ENCODE peak calls at places on chromosomes 12 and 14, in eight cellular contexts. F, X, C, K, V, O, A and Z are unnamed samples.

GRCh38 chr12:45781080-45781479 is 51.6 kb downstream of the ARID2 start:
- DNase-seq in F (no peak), X (no peak), C (no peak), K (no peak), V (no peak), O (no peak), A (no peak), Z (no peak)

GRCh38 chr12:120490284-120490683 is 5.6 kb upstream of the DYNLL1 start:
- DNase-seq in F (no peak), X (no peak), C (no peak), K (no peak), V (no peak), O (no peak), A (no peak), Z (no peak)

GRCh38 chr14:75442166-75442565 is 14.3 kb downstream of the JDP2 start:
- DNase-seq in F (no peak), X (no peak), C (no peak), K (no peak), V (no peak), O (no peak), A (no peak), Z (no peak)

GRCh38 chr12:6914246-6914947 is at the start of gene ENO2:
- DNase-seq in F (peak), X (peak), C (no peak), K (peak), V (peak), O (peak), A (peak), Z (peak)

GRCh38 chr14:39977198-39977597 is 545.0 kb upstream of the FBXO33 start:
- DNase-seq in F (no peak), X (no peak), C (no peak), K (no peak), V (no peak), O (no peak), A (no peak), Z (no peak)

GRCh38 chr12:113048716-113049127 is 7.8 kb upstream of the DTX1 start:
- DNase-seq in F (peak), X (no peak), C (no peak), K (peak), V (peak), O (no peak), A (peak), Z (no peak)

GRCh38 chr14:80275208-80275850 is 64.0 kb upstream of the DIO2 start:
- DNase-seq in F (peak), X (no peak), C (no peak), K (no peak), V (no peak), O (no peak), A (no peak), Z (no peak)

GRCh38 chr12:24719293-24719721 is 229.6 kb downstream of the BCAT1 start:
- DNase-seq in F (peak), X (no peak), C (no peak), K (no peak), V (no peak), O (no peak), A (peak), Z (no peak)

GRCh38 chr12:62319058-62319457 is 58.9 kb downstream of the USP15 start:
- DNase-seq in F (no peak), X (no peak), C (no peak), K (no peak), V (no peak), O (no peak), A (no peak), Z (no peak)

GRCh38 chr12:101925352-101925751 is 48.0 kb downstream of the DRAM1 start:
- DNase-seq in F (peak), X (no peak), C (peak), K (peak), V (peak), O (peak), A (peak), Z (no peak)

GRCh38 chr12:64616221-64616620 is 5.9 kb downstream of the RASSF3 start:
- DNase-seq in F (peak), X (no peak), C (no peak), K (no peak), V (no peak), O (no peak), A (no peak), Z (no peak)

GRCh38 chr14:95979339-95980042 is 59.7 kb upstream of the C14orf132 start:
- DNase-seq in F (no peak), X (no peak), C (no peak), K (no peak), V (no peak), O (no peak), A (no peak), Z (no peak)

GRCh38 chr12:113796086-113796827 is 169.9 kb downstream of the RBM19 start:
- DNase-seq in F (no peak), X (no peak), C (no peak), K (no peak), V (no peak), O (no peak), A (no peak), Z (no peak)

GRCh38 chr12:19646599-19646998 is 207.3 kb downstream of the AEBP2 start:
- DNase-seq in F (no peak), X (no peak), C (no peak), K (no peak), V (no peak), O (no peak), A (no peak), Z (no peak)

GRCh38 chr12:3304436-3305135 is 186.4 kb upstream of the PRMT8 start:
- DNase-seq in F (peak), X (no peak), C (no peak), K (no peak), V (no peak), O (peak), A (peak), Z (no peak)

GRCh38 chr12:6871052-6871957 is 1.8 kb downstream of the SPSB2 start:
- DNase-seq in F (no peak), X (no peak), C (no peak), K (peak), V (no peak), O (peak), A (no peak), Z (no peak)

GRCh38 chr14:23727566-23728335 is 91.6 kb downstream of the DHRS2 start:
- DNase-seq in F (peak), X (no peak), C (no peak), K (peak), V (no peak), O (peak), A (peak), Z (no peak)

GRCh38 chr12:62933871-62934798 is 815 bp downstream of the PPM1H start:
- DNase-seq in F (peak), X (peak), C (no peak), K (peak), V (peak), O (peak), A (peak), Z (no peak)

GRCh38 chr14:104073764-104074163 is 11.7 kb upstream of the ASPG start:
- DNase-seq in F (no peak), X (no peak), C (no peak), K (no peak), V (no peak), O (no peak), A (no peak), Z (no peak)

GRCh38 chr12:48336066-48336465 is 14.7 kb downstream of the ZNF641 start:
- DNase-seq in F (no peak), X (no peak), C (no peak), K (no peak), V (no peak), O (no peak), A (no peak), Z (no peak)

GRCh38 chr14:86777950-86778602 is 1214.9 kb downstream of the GALC start:
- DNase-seq in F (peak), X (no peak), C (no peak), K (no peak), V (no peak), O (no peak), A (peak), Z (no peak)

GRCh38 chr12:122031342-122032216 is 9.9 kb downstream of the BCL7A start:
- DNase-seq in F (peak), X (no peak), C (peak), K (peak), V (no peak), O (no peak), A (no peak), Z (peak)

GRCh38 chr14:90483117-90483516 is 86.3 kb downstream of the CALM1 start:
- DNase-seq in F (no peak), X (no peak), C (no peak), K (no peak), V (no peak), O (no peak), A (no peak), Z (no peak)

GRCh38 chr14:63371033-63371432 is 52.3 kb upstream of the GPHB5 start:
- DNase-seq in F (no peak), X (no peak), C (no peak), K (no peak), V (no peak), O (no peak), A (no peak), Z (no peak)

GRCh38 chr12:124749725-124750124 is 113.9 kb downstream of the SCARB1 start:
- DNase-seq in F (no peak), X (no peak), C (no peak), K (no peak), V (no peak), O (no peak), A (no peak), Z (no peak)
- TF ChIP-seq CTCF in F (no peak), X (no peak), C (no peak), K (no peak), V (no peak), O (no peak), A (no peak), Z (no peak)

GRCh38 chr14:67674480-67675218 is at the start of gene VTI1B:
- DNase-seq in F (peak), X (peak), C (no peak), K (peak), V (peak), O (peak), A (peak), Z (peak)
- TF ChIP-seq CTCF in F (peak), X (no peak), C (no peak), K (peak), V (no peak), O (no peak), A (peak), Z (no peak)

GRCh38 chr14:102795060-102795925 is 18.0 kb downstream of the TRAF3 start:
- DNase-seq in F (peak), X (no peak), C (no peak), K (peak), V (peak), O (no peak), A (peak), Z (no peak)
- TF ChIP-seq CTCF in F (peak), X (no peak), C (no peak), K (no peak), V (no peak), O (no peak), A (peak), Z (no peak)

DNA sequence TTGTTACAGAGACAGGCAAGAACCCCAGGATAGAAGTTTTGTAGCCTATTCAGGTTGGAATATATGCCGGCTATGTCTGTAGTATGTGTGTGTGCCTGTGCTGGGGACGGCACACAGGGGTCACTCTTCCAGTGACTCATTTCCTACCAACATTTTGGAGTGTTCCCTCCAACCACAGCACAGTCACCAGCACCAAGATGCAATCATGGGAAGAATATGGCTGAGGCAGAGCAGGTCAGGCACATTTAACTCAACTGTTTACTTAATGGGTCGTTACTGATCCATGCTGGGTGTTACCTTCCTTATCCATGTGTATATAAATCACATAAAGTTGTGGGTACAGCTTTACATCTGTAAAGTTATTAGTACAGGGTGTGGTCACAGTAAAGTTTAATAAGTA is 178.3 kb downstream of the PRKD1 start:
- DNase-seq in F (peak), X (no peak), C (no peak), K (no peak), V (no peak), O (no peak), A (peak), Z (no peak)
- TF ChIP-seq CTCF in F (peak), X (no peak), C (no peak), K (no peak), V (no peak), O (no peak), A (no peak), Z (no peak)